ENCODE peak calls at places on chromosome 17, in four cellular contexts. A is kidney glomerular epithelial cell, M is HEK293T, O is DMS53. C is an unnamed sample.

GRCh38 chr17:83145358-83145738 is 65.9 kb downstream of the METRNL start:
- DNase-seq in A (no peak), O (no peak), M (no peak), C (no peak)

GRCh38 chr17:79812969-79813825 is 16.3 kb upstream of the CBX8 start:
- DNase-seq in O (peak; percentile 73), A (no peak), M (peak; percentile 63), C (peak; percentile 66)

GRCh38 chr17:68777856-68778694 is 176.9 kb upstream of the FAM20A start:
- DNase-seq in M (no peak), O (peak; percentile 87), A (no peak), C (no peak)

GRCh38 chr17:80284631-80285030 is 24.0 kb downstream of the RNF213 start:
- DNase-seq in A (no peak), M (no peak), O (peak; percentile 25), C (no peak)

GRCh38 chr17:18008496-18009268 is 30.3 kb downstream of the ATPAF2 start:
- DNase-seq in A (no peak), M (no peak), O (no peak), C (no peak)

GRCh38 chr17:78675836-78676235 is 98.6 kb upstream of the DNAH17 start:
- DNase-seq in M (no peak), A (no peak), O (no peak), C (no peak)

GRCh38 chr17:30074726-30075125 is 41.9 kb upstream of the NSRP1 start:
- DNase-seq in A (no peak), M (no peak), O (no peak), C (no peak)

GRCh38 chr17:38465420-38466345 is 37.4 kb downstream of the ARHGAP23 start:
- DNase-seq in M (peak; percentile 4), O (no peak), A (no peak), C (no peak)

GRCh38 chr17:34997355-34997862 is 17.1 kb downstream of the LIG3 start:
- DNase-seq in A (peak; percentile 51), M (no peak), O (no peak), C (peak; percentile 45)

GRCh38 chr17:80236911-80237310 is 16.7 kb downstream of the SLC26A11 start:
- DNase-seq in O (peak; percentile 76), M (no peak), A (no peak), C (no peak)

GRCh38 chr17:74337834-74338500 is 11.9 kb downstream of the KIF19 start:
- DNase-seq in M (no peak), O (peak; percentile 73), A (no peak), C (no peak)

GRCh38 chr17:54992797-54993639 is 24.5 kb downstream of the STXBP4 start:
- DNase-seq in A (peak; percentile 79), M (peak; percentile 46), O (peak; percentile 78), C (peak; percentile 75)

GRCh38 chr17:7043544-7044268 is at the start of gene SLC16A11:
- DNase-seq in O (peak; percentile 84), A (no peak), M (no peak), C (peak; percentile 66)

GRCh38 chr17:69367298-69367697 is 40.4 kb upstream of the ABCA5 start:
- DNase-seq in A (no peak), O (no peak), M (no peak), C (no peak)

GRCh38 chr17:77315551-77316190 is 174.9 kb downstream of the SEC14L1 start:
- DNase-seq in A (no peak), O (no peak), M (no peak), C (no peak)

GRCh38 chr17:73191443-73192218 is 1.2 kb upstream of the COG1 start:
- DNase-seq in A (peak; percentile 48), M (peak; percentile 66), O (peak; percentile 88), C (peak; percentile 87)

GRCh38 chr17:68603027-68603426 is 1.9 kb upstream of the FAM20A start:
- DNase-seq in O (no peak), A (no peak), M (no peak), C (no peak)

GRCh38 chr17:6669479-6670212 is 18.1 kb downstream of the C17orf100 start:
- DNase-seq in A (no peak), M (no peak), O (peak; percentile 28), C (no peak)

GRCh38 chr17:82244413-82245140 is 15.7 kb downstream of the SLC16A3 start:
- DNase-seq in M (peak; percentile 42), O (peak; percentile 59), A (no peak), C (peak; percentile 46)

GRCh38 chr17:79366988-79367571 is 243.8 kb downstream of the RBFOX3 start:
- DNase-seq in A (no peak), O (no peak), M (no peak), C (peak; percentile 17)

GRCh38 chr17:20262116-20262977 is 205.0 kb downstream of the LGALS9B start:
- DNase-seq in O (no peak), A (no peak), M (no peak), C (no peak)

GRCh38 chr17:77798481-77798880 is 160.0 kb upstream of the TNRC6C start:
- DNase-seq in M (no peak), A (no peak), O (no peak), C (no peak)

GRCh38 chr17:16486373-16487250 is 5.4 kb downstream of the LRRC75A start:
- DNase-seq in A (peak; percentile 63), O (peak; percentile 98), M (no peak), C (peak; percentile 41)

GRCh38 chr17:4584125-4584834 is at the start of gene SMTNL2:
- DNase-seq in O (peak; percentile 68), A (peak; percentile 39), M (peak; percentile 68), C (peak; percentile 92)

GRCh38 chr17:59572301-59572924 is 7.0 kb downstream of the DHX40 start:
- DNase-seq in O (no peak), M (no peak), A (no peak), C (no peak)

GRCh38 chr17:8995711-8996110 is 25.6 kb upstream of the NTN1 start:
- DNase-seq in A (no peak), O (no peak), M (no peak), C (peak; percentile 29)

GRCh38 chr17:53707546-53707945 is 115.2 kb upstream of the KIF2B start:
- DNase-seq in M (no peak), A (no peak), O (no peak), C (no peak)

GRCh38 chr17:75771334-75772281 is 6.6 kb upstream of the GALK1 start:
- DNase-seq in A (no peak), M (peak; percentile 7), O (peak; percentile 73), C (no peak)

GRCh38 chr17:41734139-41734948 is at the start of gene HAP1:
- DNase-seq in M (peak; percentile 83), O (peak; percentile 76), A (no peak), C (peak; percentile 78)

GRCh38 chr17:31834448-31834847 is 24.6 kb downstream of the COPRS start:
- DNase-seq in M (no peak), O (no peak), A (no peak), C (no peak)

GRCh38 chr17:76576189-76576588 is 9.5 kb downstream of the ST6GALNAC2 start:
- DNase-seq in O (no peak), M (no peak), A (no peak), C (no peak)

GRCh38 chr17:2706911-2707510 is 4.6 kb downstream of the CLUH start:
- DNase-seq in A (no peak), O (no peak), M (no peak), C (no peak)